ENCODE peak calls at places on chromosome 9, in four cellular contexts. K, U, O and Z are unnamed samples.

GRCh38 chr9:656918-657583 is 184.4 kb upstream of the DMRT1 start:
- DNase-seq in K (no peak), U (no peak), O (no peak), Z (no peak)

GRCh38 chr9:93648836-93649235 is 72.5 kb downstream of the PHF2 start:
- DNase-seq in K (no peak), U (no peak), O (no peak), Z (no peak)

GRCh38 chr9:25703826-25704357 is 25.6 kb upstream of the TUSC1 start:
- DNase-seq in K (no peak), U (no peak), O (no peak), Z (no peak)

GRCh38 chr9:91188719-91189590 is 172.8 kb downstream of the AUH start:
- DNase-seq in K (no peak), U (no peak), O (no peak), Z (peak; percentile 78)

GRCh38 chr9:88387733-88388202 is 476 bp upstream of the SPIN1 start:
- DNase-seq in K (no peak), U (no peak), O (peak; percentile 52), Z (peak; percentile 89)

GRCh38 chr9:100308965-100309564 is 43.7 kb downstream of the TEX10 start:
- DNase-seq in K (no peak), U (no peak), O (no peak), Z (no peak)

GRCh38 chr9:125409637-125410521 is 148.3 kb downstream of the GAPVD1 start:
- DNase-seq in K (peak; percentile 30), U (no peak), O (peak; percentile 36), Z (no peak)

GRCh38 chr9:111599092-111599947 is at the start of gene PTGR1:
- DNase-seq in K (peak; percentile 82), U (peak; percentile 71), O (peak; percentile 72), Z (peak; percentile 95)

GRCh38 chr9:112033237-112034215 is 136.9 kb downstream of the UGCG start:
- DNase-seq in K (no peak), U (no peak), O (no peak), Z (no peak)

GRCh38 chr9:33143241-33143642 is 23.9 kb downstream of the B4GALT1 start:
- DNase-seq in K (peak; percentile 13), U (no peak), O (no peak), Z (peak; percentile 25)

GRCh38 chr9:14531424-14532269 is 161.6 kb downstream of the ZDHHC21 start:
- DNase-seq in K (no peak), U (no peak), O (no peak), Z (no peak)

GRCh38 chr9:109276469-109277440 is 44.1 kb downstream of the EPB41L4B start:
- DNase-seq in K (no peak), U (no peak), O (no peak), Z (no peak)

GRCh38 chr9:129733632-129733953 is 19.2 kb downstream of the PTGES start:
- DNase-seq in K (no peak), U (no peak), O (no peak), Z (no peak)

GRCh38 chr9:93288341-93288740 is 104.4 kb downstream of the WNK2 start:
- DNase-seq in K (no peak), U (no peak), O (no peak), Z (no peak)

GRCh38 chr9:109274768-109275596 is 45.9 kb downstream of the EPB41L4B start:
- DNase-seq in K (no peak), U (no peak), O (no peak), Z (no peak)

GRCh38 chr9:93301911-93302525 is 118.1 kb downstream of the WNK2 start:
- DNase-seq in K (no peak), U (no peak), O (no peak), Z (peak; percentile 79)

GRCh38 chr9:131651160-131651559 is 88.7 kb downstream of the RAPGEF1 start:
- DNase-seq in K (peak; percentile 17), U (no peak), O (no peak), Z (no peak)

GRCh38 chr9:38016375-38017120 is 52.5 kb downstream of the SHB start:
- DNase-seq in K (no peak), U (no peak), O (peak; percentile 39), Z (no peak)

GRCh38 chr9:114880276-114880891 is 50.0 kb downstream of the TNFSF8 start:
- DNase-seq in K (no peak), U (no peak), O (no peak), Z (no peak)

GRCh38 chr9:129712595-129713524 is 40.0 kb downstream of the PTGES start:
- DNase-seq in K (no peak), U (peak; percentile 42), O (peak; percentile 12), Z (no peak)

GRCh38 chr9:87285183-87285582 is 212.5 kb upstream of the DAPK1 start:
- DNase-seq in K (no peak), U (no peak), O (no peak), Z (no peak)

GRCh38 chr9:108811944-108812343 is 43.8 kb downstream of the ACTL7B start:
- DNase-seq in K (no peak), U (no peak), O (no peak), Z (no peak)

GRCh38 chr9:132638240-132638639 is 31.5 kb downstream of the DDX31 start:
- DNase-seq in K (no peak), U (no peak), O (peak; percentile 40), Z (no peak)

GRCh38 chr9:137670391-137671195 is 51.8 kb downstream of the EHMT1 start:
- DNase-seq in K (no peak), U (peak; percentile 56), O (no peak), Z (no peak)

GRCh38 chr9:78366827-78367226 is 69.9 kb downstream of the PSAT1 start:
- DNase-seq in K (no peak), U (no peak), O (no peak), Z (no peak)

GRCh38 chr9:20838218-20838617 is 154.2 kb downstream of the FOCAD start:
- DNase-seq in K (no peak), U (no peak), O (no peak), Z (no peak)

GRCh38 chr9:113649054-113649453 is 185.5 kb downstream of the RGS3 start:
- DNase-seq in K (peak; percentile 19), U (no peak), O (no peak), Z (no peak)

GRCh38 chr9:26308328-26308727 is 584.3 kb downstream of the CAAP1 start:
- DNase-seq in K (no peak), U (no peak), O (no peak), Z (no peak)

GRCh38 chr9:133334161-133334560 is 1.8 kb downstream of the SURF6 start:
- DNase-seq in K (no peak), U (no peak), O (peak; percentile 28), Z (no peak)

GRCh38 chr9:4983541-4984165 is 1.4 kb upstream of the JAK2 start:
- DNase-seq in K (no peak), U (no peak), O (no peak), Z (no peak)
- H3K4me3 ChIP-seq in K (peak overlapping the region; percentile 97), U (peak overlapping the region; percentile 64), O (peak overlapping the region; percentile 85), Z (no peak overlapping the region)

GRCh38 chr9:35511453-35511852 is 21.5 kb downstream of the RUSC2 start:
- DNase-seq in K (no peak), U (no peak), O (no peak), Z (no peak)
- H3K4me3 ChIP-seq in K (no peak overlapping the region), U (no peak overlapping the region), O (no peak overlapping the region), Z (no peak overlapping the region)

GRCh38 chr9:136671254-136671614 is 8.5 kb downstream of the EGFL7 start:
- DNase-seq in K (no peak), U (no peak), O (no peak), Z (no peak)

GRCh38 chr9:136668983-136669790 is 6.5 kb downstream of the EGFL7 start:
- DNase-seq in K (no peak), U (no peak), O (peak; percentile 22), Z (no peak)

GRCh38 chr9:136670571-136671253 is 8.0 kb downstream of the EGFL7 start:
- DNase-seq in K (no peak), U (no peak), O (peak; percentile 8), Z (no peak)

GRCh38 chr9:136667940-136668760 is 5.4 kb downstream of the EGFL7 start:
- DNase-seq in K (no peak), U (no peak), O (no peak), Z (no peak)

GRCh38 chr9:136669791-136670464 is 7.2 kb downstream of the EGFL7 start:
- DNase-seq in K (no peak), U (no peak), O (no peak), Z (no peak)
- H3K4me3 ChIP-seq in K (no peak overlapping the region), U (no peak overlapping the region), O (no peak overlapping the region), Z (no peak overlapping the region)

GRCh38 chr9:76692448-76693129 is 71.6 kb upstream of the PCA3 start:
- DNase-seq in K (no peak), U (no peak), O (no peak), Z (no peak)
- H3K4me3 ChIP-seq in K (peak overlapping the region; percentile 30), U (no peak overlapping the region), O (no peak overlapping the region), Z (no peak overlapping the region)

GRCh38 chr9:105390901-105391300 is 56.9 kb upstream of the FSD1L start:
- DNase-seq in K (no peak), U (no peak), O (no peak), Z (no peak)

GRCh38 chr9:105389789-105390188 is 58.0 kb upstream of the FSD1L start:
- DNase-seq in K (no peak), U (no peak), O (no peak), Z (no peak)

DNA sequence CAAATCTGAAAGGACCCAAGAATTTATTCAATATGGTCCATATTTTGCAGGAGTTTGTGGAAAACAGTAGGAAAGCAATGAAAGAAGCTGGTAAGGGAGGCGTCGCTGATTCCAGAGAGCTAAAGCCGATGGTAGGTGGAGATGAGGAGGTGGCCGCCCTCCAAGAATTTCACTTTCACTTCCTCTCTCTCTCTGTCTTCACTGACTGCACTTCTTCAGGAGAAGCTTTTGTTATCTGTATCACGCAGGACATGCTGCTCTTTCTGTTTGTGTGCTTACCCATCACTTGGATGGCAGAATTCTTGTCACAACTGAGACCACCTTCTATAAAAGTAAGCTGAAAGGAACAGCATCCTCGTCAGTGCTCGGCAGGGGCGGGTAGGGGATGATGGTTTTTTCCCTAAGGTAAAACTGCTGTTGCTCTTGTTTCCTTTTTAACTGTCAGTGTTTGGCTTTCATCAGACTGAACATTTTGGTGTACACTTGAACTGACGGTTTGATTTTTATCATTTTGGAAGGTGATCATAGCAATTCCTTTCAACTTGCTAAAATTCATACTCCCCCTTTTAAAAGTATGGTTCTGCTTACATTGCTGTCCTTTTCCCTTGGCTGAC is 62.4 kb upstream of the FSD1L start:
- DNase-seq in K (peak; percentile 24), U (no peak), O (no peak), Z (peak; percentile 29)
- H3K4me3 ChIP-seq in K (no peak overlapping the region), U (no peak overlapping the region), O (no peak overlapping the region), Z (no peak overlapping the region)

GRCh38 chr9:127754099-127754760 is 19.1 kb upstream of the TOR2A start:
- DNase-seq in K (no peak), U (no peak), O (no peak), Z (no peak)

GRCh38 chr9:127755558-127756060 is 20.5 kb upstream of the TOR2A start:
- DNase-seq in K (no peak), U (no peak), O (no peak), Z (no peak)

GRCh38 chr9:127753148-127753547 is 18.1 kb upstream of the TOR2A start:
- DNase-seq in K (no peak), U (no peak), O (no peak), Z (no peak)

GRCh38 chr9:127754761-127755557 is 19.9 kb upstream of the TOR2A start:
- DNase-seq in K (no peak), U (peak; percentile 77), O (no peak), Z (no peak)

DNA sequence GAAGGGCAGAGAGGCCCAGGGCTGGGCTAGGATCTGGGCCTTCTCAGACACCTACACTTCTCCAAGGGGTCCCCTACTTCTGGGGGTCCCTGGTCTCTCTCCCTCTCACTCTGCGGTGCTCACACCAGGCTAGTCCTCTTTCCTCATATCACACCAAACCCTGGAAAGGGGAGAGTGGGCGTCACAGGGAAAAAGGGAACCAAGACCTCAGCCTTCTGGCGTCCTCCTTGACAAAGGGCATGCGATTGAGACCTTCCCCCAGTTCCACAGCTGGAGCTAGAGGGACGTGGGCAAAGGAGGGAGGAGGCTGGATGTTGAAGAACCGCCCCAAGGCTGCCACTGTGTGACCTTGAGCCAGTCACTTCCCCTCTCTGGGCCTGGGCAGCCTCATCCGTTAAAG is 18.5 kb upstream of the TOR2A start:
- DNase-seq in K (no peak), U (no peak), O (no peak), Z (no peak)
- H3K4me3 ChIP-seq in K (no peak overlapping the region), U (no peak overlapping the region), O (no peak overlapping the region), Z (no peak overlapping the region)